ENCODE peak calls at places on chromosomes 2 and 18, in six cellular contexts. B is A549, H is upper lobe of left lung, V is K562, E is HepG2, G is GM12878. X is an unnamed sample.

GRCh38 chr2:206584323-206585116 is 57.8 kb upstream of the FAM237A start:
- ATAC-seq in B (no peak), H (no peak), V (peak), E (no peak), G (no peak), X (no peak)

GRCh38 chr2:142165790-142166189 is 35.0 kb upstream of the LRP1B start:
- ATAC-seq in B (peak), H (no peak), V (no peak), E (peak), G (peak), X (no peak)

GRCh38 chr2:29129586-29130281 is 14.5 kb downstream of the CLIP4 start:
- ATAC-seq in B (peak), H (no peak), V (no peak), E (no peak), G (peak), X (no peak)

GRCh38 chr2:62596061-62596658 is 90.2 kb upstream of the TMEM17 start:
- ATAC-seq in B (no peak), H (no peak), V (no peak), E (no peak), G (no peak), X (peak)

GRCh38 chr18:50788284-50788683 is 31.5 kb downstream of the MRO start:
- ATAC-seq in B (no peak), H (no peak), V (no peak), E (no peak), G (no peak), X (no peak)

GRCh38 chr2:235334179-235334578 is 159.7 kb upstream of the AGAP1 start:
- ATAC-seq in B (no peak), H (peak), V (no peak), E (no peak), G (no peak), X (no peak)

GRCh38 chr2:239046822-239047221 is 198.9 kb downstream of the TWIST2 start:
- ATAC-seq in B (no peak), H (no peak), V (no peak), E (peak), G (no peak), X (no peak)

GRCh38 chr2:219836647-219837177 is 209.3 kb downstream of the SLC4A3 start:
- ATAC-seq in B (peak), H (no peak), V (peak), E (peak), G (no peak), X (no peak)

GRCh38 chr2:31090188-31090587 is 48.1 kb downstream of the GALNT14 start:
- ATAC-seq in B (no peak), H (no peak), V (no peak), E (no peak), G (no peak), X (no peak)

GRCh38 chr18:9757851-9758587 is 49.9 kb downstream of the RAB31 start:
- ATAC-seq in B (no peak), H (no peak), V (peak), E (no peak), G (no peak), X (no peak)

GRCh38 chr2:235868224-235868623 is 300.0 kb downstream of the GBX2 start:
- ATAC-seq in B (no peak), H (no peak), V (no peak), E (no peak), G (no peak), X (no peak)

GRCh38 chr18:32287249-32287648 is 97.4 kb downstream of the MEP1B start:
- ATAC-seq in B (no peak), H (no peak), V (no peak), E (no peak), G (no peak), X (no peak)

GRCh38 chr18:46917808-46918600 is 602 bp downstream of the KATNAL2 start:
- ATAC-seq in B (peak), H (no peak), V (peak), E (peak), G (peak), X (peak)

GRCh38 chr2:43758738-43759137 is 15.1 kb upstream of the DYNC2LI1 start:
- ATAC-seq in B (peak), H (no peak), V (no peak), E (no peak), G (no peak), X (peak)

GRCh38 chr18:74217476-74218143 is 69.3 kb downstream of the TIMM21 start:
- ATAC-seq in B (no peak), H (peak), V (no peak), E (peak), G (no peak), X (peak)

GRCh38 chr2:12896283-12897014 is 179.7 kb downstream of the TRIB2 start:
- ATAC-seq in B (no peak), H (no peak), V (no peak), E (no peak), G (no peak), X (peak)

GRCh38 chr2:73821227-73821626 is 7.5 kb upstream of the STAMBP start:
- ATAC-seq in B (no peak), H (no peak), V (peak), E (no peak), G (peak), X (no peak)

DNA sequence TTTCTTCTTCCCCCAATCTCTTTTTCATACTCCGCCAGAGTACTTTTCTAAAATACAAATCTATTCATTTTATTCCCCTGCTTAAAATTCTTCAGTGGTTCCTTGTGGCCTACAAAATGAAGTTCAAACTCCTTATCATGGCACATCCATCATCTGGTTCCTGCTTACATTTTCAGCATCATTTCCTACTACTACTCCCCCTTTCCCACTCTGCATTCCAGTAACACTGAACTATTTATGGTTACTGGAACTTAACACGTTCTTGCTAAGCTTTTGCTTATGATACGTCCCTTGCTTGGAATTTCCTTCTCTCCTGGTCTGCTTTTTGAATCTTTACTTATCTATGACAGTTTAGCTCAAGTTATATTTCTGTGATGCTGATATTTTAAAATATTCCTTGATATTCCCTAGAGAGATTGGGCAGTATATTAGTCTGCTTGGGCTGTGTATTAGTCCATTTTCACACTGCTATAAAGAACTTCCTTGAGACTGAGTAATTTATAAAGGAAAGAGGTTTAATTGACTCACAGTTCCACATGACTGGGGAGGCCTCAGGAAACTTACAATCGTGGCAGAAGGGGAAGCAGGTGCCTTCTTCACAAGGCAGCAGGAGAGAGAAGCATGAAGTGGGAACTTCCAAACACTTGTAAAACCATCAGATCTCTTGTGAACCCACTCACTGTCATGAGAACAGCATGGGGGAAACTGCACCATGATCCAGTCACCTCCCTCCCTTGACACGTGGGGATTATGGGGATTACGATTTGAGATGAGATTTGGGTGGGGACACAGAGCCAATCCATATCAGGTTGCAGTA is 53.2 kb downstream of the BMPR2 start:
- ATAC-seq in B (no peak), H (no peak), V (no peak), E (no peak), G (no peak), X (no peak)
- H3K27ac ChIP-seq in B (no peak), H (peak), V (no peak), E (no peak), G (no peak), X (peak)

GRCh38 chr18:38579764-38580163 is 1014.2 kb upstream of the CELF4 start:
- ATAC-seq in B (no peak), H (no peak), V (no peak), E (no peak), G (no peak), X (no peak)

GRCh38 chr18:38576349-38576748 is 1010.8 kb upstream of the CELF4 start:
- ATAC-seq in B (no peak), H (no peak), V (no peak), E (no peak), G (no peak), X (no peak)

GRCh38 chr18:38575023-38575422 is 1009.4 kb upstream of the CELF4 start:
- ATAC-seq in B (no peak), H (no peak), V (no peak), E (no peak), G (no peak), X (no peak)

GRCh38 chr18:38576915-38577314 is 1011.3 kb upstream of the CELF4 start:
- ATAC-seq in B (no peak), H (no peak), V (no peak), E (no peak), G (no peak), X (no peak)

GRCh38 chr18:38575648-38576047 is 1010.0 kb upstream of the CELF4 start:
- ATAC-seq in B (no peak), H (no peak), V (no peak), E (no peak), G (no peak), X (no peak)
- H3K4me3 ChIP-seq in B (no peak), H (no peak), V (no peak), E (no peak), G (no peak), X (no peak)

GRCh38 chr2:181670632-181671031 is 9.7 kb downstream of the NEUROD1 start:
- ATAC-seq in B (no peak), H (no peak), V (no peak), E (no peak), G (no peak), X (no peak)

GRCh38 chr2:181672255-181673008 is 7.9 kb downstream of the NEUROD1 start:
- ATAC-seq in B (no peak), H (no peak), V (no peak), E (no peak), G (peak), X (no peak)

GRCh38 chr2:181675241-181675640 is 5.1 kb downstream of the NEUROD1 start:
- ATAC-seq in B (no peak), H (no peak), V (no peak), E (no peak), G (no peak), X (no peak)

GRCh38 chr2:181674466-181674865 is 5.9 kb downstream of the NEUROD1 start:
- ATAC-seq in B (no peak), H (no peak), V (no peak), E (no peak), G (no peak), X (no peak)

DNA sequence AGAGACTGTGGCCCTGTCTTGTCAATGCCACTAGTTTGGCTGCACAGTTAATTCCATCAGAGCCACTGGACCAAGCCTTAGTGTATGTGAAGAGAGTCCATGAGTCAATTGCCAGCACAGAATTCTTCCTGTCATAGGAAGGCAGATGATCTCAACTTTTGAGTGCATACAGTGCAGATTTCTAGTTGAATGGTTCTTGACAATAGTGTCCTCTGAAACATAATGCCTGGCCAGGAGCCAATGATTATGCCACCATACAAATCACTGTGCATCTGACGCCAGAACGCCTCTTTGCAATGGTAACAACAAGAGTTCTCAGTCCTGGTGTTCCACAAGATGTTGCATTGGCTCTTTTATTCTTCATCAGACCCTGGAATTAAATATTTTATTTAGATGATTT is 7.1 kb downstream of the NEUROD1 start:
- ATAC-seq in B (no peak), H (no peak), V (no peak), E (no peak), G (peak), X (no peak)
- TF ChIP-seq EP300 in B (no peak), H (no peak), V (no peak), E (no peak), G (no peak), X (no peak)

DNA sequence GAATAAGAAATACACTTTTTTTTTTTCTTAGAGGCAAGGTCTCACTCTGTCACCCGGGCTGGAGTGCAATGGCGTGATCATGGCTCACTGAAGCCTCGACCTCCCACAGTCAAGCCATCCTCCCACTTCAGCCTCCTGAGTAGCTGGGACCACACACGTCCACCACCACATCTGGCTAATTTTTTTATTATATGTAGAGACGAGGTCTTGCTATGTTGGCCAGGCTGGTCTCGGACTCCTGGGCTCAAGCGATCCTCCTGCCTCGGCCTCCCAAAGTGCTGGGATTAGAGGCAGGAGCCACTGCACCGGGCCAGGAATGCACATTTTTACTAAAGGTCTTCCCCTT is 2.4 kb downstream of the TGOLN2 start:
- ATAC-seq in B (no peak), H (no peak), V (no peak), E (peak), G (no peak), X (no peak)
- H3K27ac ChIP-seq in B (peak), H (peak), V (no peak), E (peak), G (no peak), X (no peak)

DNA sequence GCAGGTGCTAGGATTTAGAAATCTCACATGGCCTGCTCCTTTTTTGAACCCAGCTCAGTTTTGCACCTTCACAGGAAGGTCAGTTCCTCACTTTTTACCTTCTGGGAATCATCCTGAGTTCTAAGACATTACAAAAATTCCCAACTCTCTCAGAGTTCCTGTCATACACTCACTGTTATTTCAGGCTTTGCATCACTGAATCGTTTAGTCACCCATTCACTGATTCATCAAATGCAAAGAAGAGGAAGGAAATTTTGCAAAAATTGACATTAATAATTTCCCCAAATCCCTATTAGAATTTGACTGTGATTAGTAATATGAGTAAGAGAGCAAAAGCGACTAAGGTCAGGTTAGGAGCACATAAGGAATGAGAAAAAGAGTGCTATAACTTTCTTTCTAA is 197.5 kb downstream of the PDE1A start:
- ATAC-seq in B (no peak), H (no peak), V (no peak), E (no peak), G (no peak), X (no peak)
- H3K4me3 ChIP-seq in B (no peak), H (no peak), V (no peak), E (no peak), G (no peak), X (no peak)

DNA sequence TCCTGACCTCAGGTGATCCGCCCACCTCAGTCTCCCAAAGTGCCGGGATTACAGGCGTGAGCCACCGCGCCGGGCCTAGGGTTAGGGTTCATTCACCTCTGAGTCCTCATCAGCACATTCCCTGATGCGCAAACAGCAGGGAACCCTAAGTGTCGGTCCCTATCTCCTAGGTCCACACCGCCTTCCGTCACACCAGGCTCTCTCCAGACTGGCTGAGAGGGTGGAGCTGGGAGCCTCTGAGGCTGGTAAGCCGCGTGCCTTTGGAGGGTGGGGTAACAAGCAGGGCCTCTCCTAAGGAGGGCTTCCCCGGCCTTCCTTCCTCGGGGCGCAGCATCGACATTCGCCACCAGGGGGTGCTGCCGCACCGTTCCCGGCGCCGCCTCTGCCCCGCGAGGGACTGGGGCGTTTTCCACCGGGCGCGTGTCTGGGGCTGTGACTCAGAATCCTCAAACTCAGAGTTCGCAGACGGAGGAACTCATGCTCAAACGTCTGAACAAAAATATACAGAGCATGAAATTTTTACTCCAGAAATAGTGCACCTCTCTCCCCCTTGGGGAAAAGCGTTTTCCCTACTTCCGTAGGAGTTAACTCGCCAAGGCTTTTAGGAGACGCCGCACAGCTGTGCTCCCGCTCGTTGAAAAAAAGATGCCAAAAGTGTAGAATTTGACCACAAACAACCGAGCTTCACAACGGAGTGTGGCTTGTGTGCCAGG is 63.9 kb upstream of the ASAP2 start:
- ATAC-seq in B (peak), H (peak), V (peak), E (peak), G (peak), X (peak)
- TF ChIP-seq EP300 in B (no peak), H (no peak), V (no peak), E (no peak), G (no peak), X (no peak)

X was measured in gastroesophageal sphincter.